ENCODE peak calls at places on chromosomes 11 and 22, in nine cellular contexts. Q is tibial artery, I is lower lobe of right lung, L is stomach, B is thoracic aorta, C is Caco-2, G is neural progenitor cell, A is adrenal gland, E is pancreas. S is an unnamed sample. For H3K4me1, the result is how much of the 10 kb centered on the place peaks cover.

GRCh38 chr11:45218705-45219104 is 67.4 kb downstream of the SYT13 start:
- DNase-seq in Q (no peak), C (no peak), A (no peak), G (no peak), E (no peak), I (no peak), B (no peak), L (no peak), S (no peak)

GRCh38 chr11:3341298-3341697 is 37.6 kb downstream of the ZNF195 start:
- DNase-seq in C (no peak), L (peak), G (peak), B (no peak), Q (peak), A (peak), E (peak), I (peak), S (peak)

GRCh38 chr22:39852799-39853198 is 40.8 kb downstream of the ENTHD1 start:
- DNase-seq in A (no peak), B (no peak), C (no peak), L (no peak), Q (no peak), I (no peak), E (no peak), G (no peak), S (no peak)

GRCh38 chr11:70699294-70700221 is 301.2 kb downstream of the CTTN start:
- DNase-seq in L (no peak), C (no peak), B (no peak), A (no peak), G (peak), Q (no peak), I (no peak), E (no peak), S (peak)

GRCh38 chr11:43327987-43328386 is 16.2 kb downstream of the API5 start:
- DNase-seq in Q (no peak), C (no peak), I (no peak), E (no peak), B (no peak), L (peak), A (no peak), G (no peak), S (no peak)

GRCh38 chr22:18096823-18097222 is 13.8 kb upstream of the TUBA8 start:
- DNase-seq in E (no peak), G (no peak), C (no peak), L (no peak), A (no peak), B (no peak), I (no peak), Q (no peak), S (no peak)

GRCh38 chr22:19060356-19061009 is 61.7 kb downstream of the DGCR2 start:
- DNase-seq in I (peak), E (no peak), Q (no peak), G (no peak), L (no peak), B (no peak), A (peak), C (no peak), S (peak)

GRCh38 chr11:12810497-12810896 is 136.3 kb downstream of the TEAD1 start:
- DNase-seq in C (no peak), B (no peak), E (no peak), G (no peak), I (no peak), L (no peak), Q (no peak), A (no peak), S (no peak)

GRCh38 chr22:45531441-45531840 is 28.8 kb downstream of the FBLN1 start:
- DNase-seq in A (no peak), L (no peak), I (no peak), Q (no peak), B (no peak), C (no peak), E (no peak), G (no peak), S (no peak)

GRCh38 chr11:70570693-70571395 is 172.5 kb downstream of the CTTN start:
- DNase-seq in A (no peak), B (no peak), E (no peak), C (no peak), I (peak), Q (no peak), G (no peak), L (no peak), S (peak)

DNA sequence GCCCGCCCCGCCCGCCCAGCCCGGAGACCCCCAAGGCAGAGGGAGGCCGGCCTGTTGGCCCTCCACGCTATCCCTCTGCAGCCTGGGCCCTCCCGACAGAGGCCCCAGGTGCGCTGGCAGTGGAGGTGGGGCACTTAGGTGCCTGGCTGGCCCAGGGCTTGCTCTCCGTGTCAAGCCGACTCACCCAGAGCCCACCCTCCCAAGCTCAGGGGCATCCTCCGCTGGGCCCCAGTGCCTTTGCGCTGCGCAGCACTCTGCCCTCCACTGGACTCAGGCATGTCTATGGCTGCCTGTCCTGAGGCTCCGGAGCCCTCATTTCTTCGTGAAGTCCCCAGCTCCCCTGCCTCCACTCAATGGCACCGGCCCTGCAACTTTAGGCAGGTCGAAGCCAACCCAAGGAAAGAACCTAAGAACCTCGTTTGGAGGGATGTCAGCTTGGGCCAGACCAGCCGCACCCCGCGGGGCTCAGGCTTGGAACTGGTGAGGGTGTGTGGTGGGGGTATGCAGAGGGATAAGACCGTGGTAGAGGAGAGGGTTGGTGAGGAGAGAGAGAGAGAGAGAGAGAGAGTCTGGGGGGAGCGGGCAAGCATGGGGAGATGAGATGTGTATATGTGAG is 6.1 kb downstream of the SMIM45 start:
- DNase-seq in E (peak), Q (no peak), G (no peak), L (no peak), B (no peak), I (no peak), A (no peak), C (no peak), S (no peak)
- TF ChIP-seq CTCF in E (no peak), Q (no peak), G (no peak), L (peak), B (no peak), I (peak), A (no peak), C (no peak), S (peak)

GRCh38 chr22:23014250-23014649 is 56.1 kb upstream of the GNAZ start:
- DNase-seq in A (no peak), C (no peak), G (no peak), B (no peak), E (no peak), Q (no peak), I (no peak), L (no peak), S (no peak)

GRCh38 chr22:23010430-23010829 is 59.9 kb upstream of the GNAZ start:
- DNase-seq in A (no peak), L (no peak), E (no peak), I (no peak), G (no peak), B (no peak), C (no peak), Q (no peak), S (no peak)

GRCh38 chr22:23013612-23014011 is 56.7 kb upstream of the GNAZ start:
- DNase-seq in E (no peak), L (no peak), I (no peak), C (no peak), A (no peak), G (no peak), B (no peak), Q (no peak), S (no peak)

GRCh38 chr22:23011105-23011674 is 59.1 kb upstream of the GNAZ start:
- DNase-seq in E (no peak), G (no peak), C (no peak), L (no peak), Q (no peak), I (no peak), B (no peak), A (no peak), S (no peak)

GRCh38 chr22:23012081-23012622 is 58.2 kb upstream of the GNAZ start:
- DNase-seq in E (no peak), L (no peak), B (no peak), Q (no peak), C (no peak), I (no peak), G (no peak), A (no peak), S (no peak)
- H3K4me1 ChIP-seq in E (under half), L (under half), B (under half), Q (under half), C (under half), I (under half), G (under half), A (under half), S (under half)

DNA sequence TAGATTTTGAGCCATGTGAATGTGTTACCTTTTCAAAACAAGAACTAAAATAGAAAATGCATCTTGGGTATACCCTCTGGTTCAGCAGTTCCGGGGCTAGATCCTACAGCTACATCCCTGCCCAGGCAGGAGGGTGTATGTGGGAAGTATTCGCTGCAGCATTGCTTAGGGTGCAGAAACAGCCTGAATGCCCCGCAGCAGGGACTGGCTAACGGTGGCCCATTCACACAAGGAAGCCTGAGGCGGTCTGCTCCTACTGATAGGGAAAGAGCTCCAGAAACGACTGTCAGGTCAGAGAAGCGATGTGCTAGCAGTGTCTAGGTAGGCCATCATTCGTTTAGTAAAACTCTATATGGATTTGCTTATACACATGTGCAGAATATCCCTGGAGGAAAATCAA is 9.9 kb upstream of the RASL10A start:
- DNase-seq in B (no peak), C (no peak), Q (no peak), A (no peak), L (no peak), E (peak), G (no peak), I (no peak), S (no peak)
- TF ChIP-seq CTCF in B (no peak), C (no peak), Q (no peak), A (no peak), L (no peak), E (no peak), G (no peak), I (no peak), S (no peak)

GRCh38 chr11:57323503-57324153 is 1.1 kb downstream of the TNKS1BP1 start:
- DNase-seq in Q (no peak), L (no peak), A (no peak), I (no peak), C (no peak), G (no peak), B (no peak), E (no peak), S (no peak)
- H3K4me1 ChIP-seq in Q (half or more), L (under half), A (under half), I (half or more), C (half or more), G (under half), B (under half), E (under half), S (half or more)

GRCh38 chr11:75524576-75525432 is 937 bp downstream of the GDPD5 start:
- DNase-seq in G (peak), L (peak), C (no peak), Q (no peak), I (no peak), A (peak), B (no peak), E (peak), S (no peak)

GRCh38 chr11:75525433-75526191 is at the start of gene GDPD5:
- DNase-seq in Q (peak), I (peak), L (peak), C (peak), B (peak), E (peak), G (peak), A (peak), S (peak)

GRCh38 chr11:75527130-75527529 is 1.4 kb upstream of the GDPD5 start:
- DNase-seq in G (no peak), E (no peak), C (no peak), L (no peak), A (no peak), I (no peak), B (no peak), Q (no peak), S (no peak)

GRCh38 chr11:75527938-75528845 is 2.5 kb upstream of the GDPD5 start:
- DNase-seq in C (peak), A (no peak), G (no peak), E (no peak), I (no peak), L (no peak), Q (no peak), B (no peak), S (no peak)

GRCh38 chr11:75526192-75526541 is 426 bp upstream of the GDPD5 start:
- DNase-seq in G (no peak), E (no peak), Q (no peak), B (no peak), A (no peak), I (no peak), L (no peak), C (peak), S (no peak)
- TF ChIP-seq CTCF in G (no peak), E (no peak), Q (no peak), B (no peak), A (no peak), I (no peak), L (no peak), C (no peak), S (no peak)

GRCh38 chr11:112294688-112295340 is 34.2 kb upstream of the PLET1 start:
- DNase-seq in L (no peak), I (no peak), B (no peak), Q (no peak), A (no peak), C (no peak), G (no peak), E (no peak), S (no peak)

GRCh38 chr11:112300094-112300786 is 39.6 kb upstream of the PLET1 start:
- DNase-seq in L (no peak), B (no peak), G (no peak), Q (no peak), E (no peak), C (no peak), I (no peak), A (no peak), S (no peak)

GRCh38 chr11:112296044-112296443 is 35.4 kb upstream of the PLET1 start:
- DNase-seq in I (no peak), Q (no peak), B (no peak), A (no peak), G (no peak), C (no peak), L (no peak), E (no peak), S (no peak)

GRCh38 chr11:112298535-112298934 is 37.9 kb upstream of the PLET1 start:
- DNase-seq in C (no peak), Q (no peak), L (peak), B (no peak), G (no peak), I (no peak), E (no peak), A (peak), S (no peak)

DNA sequence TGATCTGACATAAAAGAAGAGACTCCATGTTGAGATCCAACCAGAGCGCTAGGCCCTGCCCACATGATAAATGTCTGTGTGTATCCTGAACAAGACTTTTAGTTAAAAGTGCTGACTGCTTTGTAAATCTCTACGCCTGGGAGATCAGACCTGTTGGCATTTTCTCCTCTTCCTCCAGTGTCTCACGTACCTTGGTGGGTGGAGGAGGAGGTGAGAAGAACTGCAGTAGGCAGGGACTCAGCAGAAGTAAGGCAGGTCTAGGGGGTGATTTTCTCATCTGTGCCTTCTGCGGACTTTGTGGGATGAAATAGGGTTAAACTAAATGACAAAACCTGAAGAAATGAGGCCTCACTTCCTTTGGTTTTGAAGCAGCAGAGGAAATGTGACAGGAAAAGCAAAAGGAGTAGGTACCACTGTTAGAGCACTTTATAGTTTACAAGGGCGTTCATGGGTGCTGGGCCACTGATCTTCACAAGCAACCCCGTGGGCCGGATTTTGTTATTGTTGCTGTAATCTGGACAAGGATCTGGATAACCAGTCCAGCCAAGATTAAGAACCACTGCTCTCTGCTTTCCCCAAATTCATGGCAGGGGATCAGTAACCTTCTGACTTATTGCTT is 36.7 kb upstream of the PLET1 start:
- DNase-seq in B (no peak), E (no peak), C (no peak), A (no peak), G (no peak), L (no peak), Q (no peak), I (no peak), S (no peak)
- H3K4me1 ChIP-seq in B (under half), E (under half), C (under half), A (under half), G (under half), L (under half), Q (half or more), I (under half), S (under half)

DNA sequence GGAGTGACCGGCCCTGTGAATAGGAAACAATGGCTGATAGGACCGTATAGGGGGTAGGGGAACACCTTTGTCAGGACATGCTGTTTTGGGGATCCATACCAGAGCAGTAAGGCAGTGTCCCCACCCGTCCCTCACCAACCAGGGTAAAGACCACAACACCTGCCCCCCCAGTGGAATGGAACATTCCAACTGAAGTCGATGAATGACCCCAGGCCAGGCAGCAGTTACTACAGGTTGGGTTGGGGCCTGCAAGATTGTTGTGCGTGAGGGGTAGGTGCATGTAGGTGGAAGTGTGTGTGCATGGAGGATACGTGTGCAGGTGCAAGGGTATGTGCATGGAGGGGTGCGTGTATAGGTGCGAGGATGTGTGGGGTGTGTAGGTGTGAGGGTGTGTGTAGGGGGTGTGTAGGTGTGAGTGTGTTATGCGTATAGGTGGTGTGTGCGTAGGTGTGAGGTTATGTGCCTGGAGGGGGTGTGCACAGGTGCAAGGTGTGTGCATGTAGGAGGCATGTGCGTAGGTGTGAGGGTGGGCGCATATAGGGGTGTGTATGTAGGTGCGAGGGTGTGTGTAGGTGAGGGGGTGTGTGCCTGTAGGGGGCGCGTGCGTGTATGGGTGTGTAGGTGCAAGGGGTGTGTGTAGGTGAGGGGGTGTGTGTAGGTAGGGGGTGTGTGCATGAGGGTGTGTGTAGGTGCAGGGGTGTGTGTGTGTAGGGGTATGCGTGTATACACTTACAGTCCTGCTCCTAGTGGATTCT is 32.9 kb downstream of the PISD start:
- DNase-seq in Q (no peak), E (no peak), L (no peak), G (no peak), B (no peak), A (no peak), I (peak), C (no peak), S (no peak)
- TF ChIP-seq CTCF in Q (no peak), E (no peak), L (no peak), G (peak), B (no peak), A (no peak), I (no peak), C (no peak), S (no peak)

GRCh38 chr11:65712633-65713076 is 603 bp downstream of the KAT5 start:
- DNase-seq in I (no peak), Q (no peak), C (no peak), B (no peak), L (no peak), E (no peak), G (no peak), A (no peak), S (no peak)
- H3K4me1 ChIP-seq in I (under half), Q (under half), C (under half), B (under half), L (under half), E (under half), G (under half), A (under half), S (under half)

DNA sequence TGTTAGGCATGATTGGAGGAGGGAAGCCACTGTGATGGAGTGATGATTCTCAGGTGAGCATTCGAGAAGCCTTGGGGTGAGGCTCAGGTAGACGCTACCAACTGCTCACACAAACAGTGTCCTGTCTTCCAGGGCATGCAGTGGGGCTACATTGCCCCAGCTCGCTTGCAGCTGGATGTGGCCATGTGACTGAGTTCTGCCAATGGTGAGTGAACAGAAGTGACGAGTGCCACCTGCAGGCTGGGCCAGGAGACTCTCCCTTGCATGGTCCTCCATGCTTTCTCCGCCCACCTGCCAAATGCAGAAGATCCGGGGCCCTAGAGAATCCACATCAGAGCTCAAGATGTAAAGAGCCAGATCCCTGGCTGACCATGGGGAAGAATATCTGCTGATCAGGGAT is 195.9 kb downstream of the BCR start:
- DNase-seq in L (no peak), B (no peak), I (no peak), E (no peak), A (no peak), Q (no peak), G (no peak), C (no peak), S (no peak)
- TF ChIP-seq CTCF in L (no peak), B (no peak), I (no peak), E (no peak), A (no peak), Q (no peak), G (peak), C (peak), S (peak)